ENCODE peak calls at places on chromosomes 11 and 22, in eight cellular contexts. W is GM23338; O is esophagus muscularis mucosa; X is neuronal stem cell; E is HepG2; T is stomach; S is hepatocyte; U is CD8-positive, alpha-beta T cell. N is an unnamed sample.

GRCh38 chr11:78187366-78188011 is 937 bp downstream of the KCTD21 start:
- DNase-seq in W (no peak), O (no peak), X (no peak), E (no peak), T (no peak), S (no peak), U (no peak), N (no peak)

GRCh38 chr11:111327908-111328624 is 29.7 kb downstream of the POU2AF3 start:
- DNase-seq in W (peak; percentile 6), O (no peak), X (no peak), E (no peak), T (peak; percentile 91), S (no peak), U (no peak), N (no peak)

GRCh38 chr22:37818397-37819099 is 4.6 kb upstream of the GALR3 start:
- DNase-seq in W (peak; percentile 77), O (no peak), X (no peak), E (no peak), T (peak; percentile 71), S (peak; percentile 79), U (peak; percentile 73), N (no peak)

GRCh38 chr11:68191661-68192579 is 21.2 kb downstream of the KMT5B start:
- DNase-seq in W (no peak), O (no peak), X (no peak), E (no peak), T (no peak), S (no peak), U (no peak), N (no peak)

GRCh38 chr22:46053563-46054090 is 76.7 kb upstream of the WNT7B start:
- DNase-seq in W (no peak), O (no peak), X (no peak), E (no peak), T (peak; percentile 84), S (no peak), U (peak; percentile 84), N (no peak)

GRCh38 chr11:57762235-57762866 is 749 bp downstream of the CTNND1 start:
- DNase-seq in W (no peak), O (no peak), X (no peak), E (no peak), T (no peak), S (peak; percentile 34), U (no peak), N (no peak)

GRCh38 chr11:48111941-48112340 is 104.7 kb upstream of the OR4B1 start:
- DNase-seq in W (no peak), O (peak; percentile 82), X (no peak), E (no peak), T (no peak), S (no peak), U (peak; percentile 38), N (no peak)

GRCh38 chr11:114228401-114229061 is 67.7 kb upstream of the NNMT start:
- DNase-seq in W (no peak), O (no peak), X (no peak), E (no peak), T (no peak), S (no peak), U (no peak), N (no peak)

GRCh38 chr11:123755344-123755743 is 1.0 kb upstream of the OR6X1 start:
- DNase-seq in W (no peak), O (no peak), X (no peak), E (no peak), T (no peak), S (no peak), U (no peak), N (no peak)

GRCh38 chr22:24154826-24155225 is 26.5 kb upstream of the SUSD2 start:
- DNase-seq in W (no peak), O (no peak), X (no peak), E (no peak), T (no peak), S (no peak), U (no peak), N (no peak)

GRCh38 chr22:24155597-24156145 is 25.6 kb upstream of the SUSD2 start:
- DNase-seq in W (peak; percentile 79), O (peak; percentile 94), X (peak; percentile 30), E (peak; percentile 32), T (peak; percentile 84), S (peak; percentile 79), U (peak; percentile 76), N (no peak)

GRCh38 chr22:24153959-24154358 is 27.3 kb upstream of the SUSD2 start:
- DNase-seq in W (no peak), O (no peak), X (no peak), E (no peak), T (no peak), S (no peak), U (peak; percentile 56), N (no peak)

GRCh38 chr22:24156146-24156914 is 25.0 kb upstream of the SUSD2 start:
- DNase-seq in W (peak; percentile 59), O (no peak), X (peak; percentile 35), E (no peak), T (peak; percentile 45), S (peak; percentile 72), U (peak; percentile 83), N (no peak)

GRCh38 chr22:24153353-24153752 is 27.9 kb upstream of the SUSD2 start:
- DNase-seq in W (no peak), O (no peak), X (no peak), E (no peak), T (no peak), S (peak; percentile 45), U (peak; percentile 82), N (no peak)
- H3K4me3 ChIP-seq in W (no peak overlapping the region), O (no peak overlapping the region), X (no peak overlapping the region), E (no peak overlapping the region), T (no peak overlapping the region), S (no peak overlapping the region), U (peak overlapping the region; percentile 20), N (no peak overlapping the region)

DNA sequence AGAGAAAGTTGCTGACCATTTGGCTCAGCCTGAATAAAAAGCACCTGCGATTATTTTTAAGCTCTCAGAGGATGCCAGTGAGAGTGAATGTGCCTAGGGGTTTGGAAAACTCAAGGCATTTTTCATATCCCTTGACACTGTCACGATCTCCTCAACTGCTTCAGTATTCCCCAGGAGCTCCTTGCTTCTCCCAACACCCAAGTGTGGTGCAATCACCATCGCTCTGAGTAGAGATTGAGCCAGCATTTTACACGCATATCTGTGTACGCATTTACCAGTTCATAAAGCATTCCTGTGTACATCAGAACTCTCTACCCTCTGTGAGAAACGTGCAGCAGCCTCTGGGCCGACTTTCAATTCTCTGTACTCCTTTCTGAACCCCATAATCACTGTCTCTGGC is 1.3 kb downstream of the SRRD start:
- DNase-seq in W (no peak), O (no peak), X (no peak), E (no peak), T (no peak), S (no peak), U (no peak), N (no peak)
- H3K4me1 ChIP-seq in W (peaks cover 27% of the 10 kb centered on the region), O (peaks cover 42% of the 10 kb centered on the region), X (peaks cover 11% of the 10 kb centered on the region), E (peaks cover 76% of the 10 kb centered on the region), T (peaks cover 56% of the 10 kb centered on the region), S (peaks cover 22% of the 10 kb centered on the region), U (peaks cover 40% of the 10 kb centered on the region), N (peaks cover 1% of the 10 kb centered on the region)

DNA sequence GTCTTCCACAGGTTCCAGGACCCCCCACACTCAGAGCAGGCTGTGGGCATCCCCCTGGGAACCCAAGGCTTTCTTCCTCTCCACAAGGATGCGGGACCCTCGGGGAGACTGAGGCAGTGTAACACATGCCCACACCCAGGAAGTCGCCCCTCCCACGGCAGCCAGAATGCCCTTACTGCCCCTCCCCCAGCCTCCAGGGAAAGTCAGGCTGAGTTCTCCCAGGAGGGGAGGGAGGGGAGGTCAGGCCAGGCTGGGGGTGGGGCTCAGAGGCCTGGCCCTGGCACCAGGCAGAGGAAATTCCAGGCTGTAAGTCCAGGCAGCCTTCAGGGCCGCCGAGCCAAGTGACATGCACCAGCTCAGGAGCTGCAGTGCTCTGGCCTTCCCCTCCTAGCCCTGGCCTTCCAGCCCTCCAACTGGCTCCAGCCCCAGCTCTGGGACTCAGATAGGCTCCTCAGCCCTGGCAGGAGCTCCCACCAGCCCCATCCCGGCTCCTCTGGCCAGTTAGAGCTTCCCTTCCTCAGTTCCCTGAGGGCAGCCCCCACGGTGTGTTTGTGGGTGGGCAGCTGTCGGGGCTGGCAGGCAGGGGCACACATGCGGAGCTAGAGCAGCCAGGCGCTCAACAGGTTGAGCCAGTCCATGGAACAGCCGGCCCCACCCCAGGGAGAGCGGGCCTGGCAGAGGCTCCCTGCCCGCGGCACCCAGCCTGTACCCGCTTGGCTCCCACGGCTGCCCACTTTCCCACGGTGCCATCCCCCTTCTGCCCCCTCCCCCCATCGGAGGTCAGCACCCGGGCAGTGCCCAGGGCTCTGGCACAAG is 3.6 kb downstream of the BCL9L start:
- DNase-seq in W (peak; percentile 88), O (no peak), X (no peak), E (peak; percentile 80), T (peak; percentile 88), S (peak; percentile 91), U (no peak), N (no peak)
- H3K4me3 ChIP-seq in W (peak overlapping the region; percentile 98), O (peak overlapping the region; percentile 93), X (no peak overlapping the region), E (peak overlapping the region; percentile 87), T (peak overlapping the region; percentile 89), S (peak overlapping the region; percentile 20), U (peak overlapping the region; percentile 95), N (no peak overlapping the region)

DNA sequence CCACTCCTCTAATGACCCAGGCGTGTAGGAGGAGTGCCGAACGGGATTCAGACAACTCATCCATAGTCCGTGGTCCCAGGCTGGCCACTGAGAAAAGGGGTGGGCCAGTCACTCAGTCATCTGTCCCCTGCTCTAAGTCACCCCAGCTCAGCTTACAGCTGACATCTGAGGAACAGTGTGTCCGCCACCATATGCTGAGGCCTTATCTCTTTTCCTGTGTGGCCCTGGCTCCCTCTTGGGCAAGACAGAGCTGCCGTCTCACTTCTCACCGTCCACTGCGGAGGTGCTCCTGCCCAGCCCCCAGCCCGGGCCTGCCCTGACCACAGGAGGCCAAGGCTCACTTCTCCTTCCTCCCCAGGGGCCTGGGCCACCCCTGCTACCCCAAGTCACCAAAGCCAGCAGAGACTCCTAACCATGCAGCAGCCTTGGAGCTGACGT is 6.8 kb downstream of the CCDC86 start:
- DNase-seq in W (no peak), O (no peak), X (no peak), E (no peak), T (no peak), S (no peak), U (no peak), N (no peak)
- H3K4me1 ChIP-seq in W (peaks cover 12% of the 10 kb centered on the region), O (peaks cover 14% of the 10 kb centered on the region), X (peaks cover 15% of the 10 kb centered on the region), E (peaks cover 28% of the 10 kb centered on the region), T (peaks cover 36% of the 10 kb centered on the region), S (peaks cover 17% of the 10 kb centered on the region), U (peaks cover 13% of the 10 kb centered on the region), N (peaks cover 3% of the 10 kb centered on the region)

GRCh38 chr11:119323532-119324033 is 6.7 kb upstream of the MCAM start:
- DNase-seq in W (peak; percentile 95), O (no peak), X (no peak), E (peak; percentile 46), T (peak; percentile 82), S (peak; percentile 83), U (peak; percentile 88), N (no peak)
- H3K4me3 ChIP-seq in W (no peak overlapping the region), O (no peak overlapping the region), X (no peak overlapping the region), E (no peak overlapping the region), T (no peak overlapping the region), S (no peak overlapping the region), U (no peak overlapping the region), N (no peak overlapping the region)

N was measured in iPS DF 6.9.